ENCODE peak calls at places on chromosomes 16 and 17, in four cellular contexts. M, K, Q and C are unnamed samples.

GRCh38 chr16:81533175-81533507 is 88.5 kb downstream of the CMIP start:
- DNase-seq in M (no peak), K (no peak), Q (no peak), C (no peak)

GRCh38 chr16:381788-382717 is at the start of gene PGAP6:
- DNase-seq in M (peak; percentile 57), K (no peak), Q (peak; percentile 67), C (no peak)

GRCh38 chr16:27712251-27712711 is 162.3 kb downstream of the KATNIP start:
- DNase-seq in M (no peak), K (no peak), Q (no peak), C (no peak)

GRCh38 chr16:78783570-78784079 is 684.2 kb downstream of the WWOX start:
- DNase-seq in M (no peak), K (no peak), Q (no peak), C (no peak)

GRCh38 chr16:47695746-47696145 is 234.6 kb downstream of the PHKB start:
- DNase-seq in M (no peak), K (no peak), Q (no peak), C (no peak)

GRCh38 chr16:72722552-72722951 is 325.4 kb downstream of the ZFHX3 start:
- DNase-seq in M (peak; percentile 67), K (no peak), Q (peak; percentile 23), C (no peak)

GRCh38 chr16:80948886-80949502 is 57.7 kb downstream of the CMC2 start:
- DNase-seq in M (peak; percentile 82), K (peak; percentile 62), Q (peak; percentile 81), C (peak; percentile 17)

GRCh38 chr17:60745544-60745943 is 67.9 kb downstream of the BCAS3 start:
- DNase-seq in M (no peak), K (no peak), Q (no peak), C (peak; percentile 22)

GRCh38 chr16:68190745-68191510 is 45.0 kb downstream of the ESRP2 start:
- DNase-seq in M (no peak), K (peak; percentile 32), Q (no peak), C (no peak)

GRCh38 chr16:84175351-84176081 is 11.3 kb downstream of the TAF1C start:
- DNase-seq in M (peak; percentile 62), K (peak; percentile 65), Q (peak; percentile 76), C (no peak)
- TF ChIP-seq HMGXB4 in M (no peak), K (no peak), Q (no peak), C (no peak)

GRCh38 chr17:2084766-2085647 is 30.1 kb downstream of the HIC1 start:
- DNase-seq in M (no peak), K (peak; percentile 41), Q (no peak), C (no peak)
- TF ChIP-seq HMGXB4 in M (no peak), K (no peak), Q (no peak), C (no peak)

GRCh38 chr17:9024497-9024896 is 3.2 kb downstream of the NTN1 start:
- DNase-seq in M (peak; percentile 37), K (no peak), Q (no peak), C (no peak)
- TF ChIP-seq HMGXB4 in M (no peak), K (no peak), Q (no peak), C (no peak)

GRCh38 chr16:85138073-85138824 is 26.0 kb upstream of the CIBAR2 start:
- DNase-seq in M (no peak), K (no peak), Q (no peak), C (no peak)

GRCh38 chr16:85136705-85137322 is 24.5 kb upstream of the CIBAR2 start:
- DNase-seq in M (no peak), K (peak; percentile 95), Q (no peak), C (peak; percentile 38)

GRCh38 chr16:85138825-85139627 is 26.8 kb upstream of the CIBAR2 start:
- DNase-seq in M (no peak), K (no peak), Q (no peak), C (no peak)

GRCh38 chr16:85136213-85136704 is 24.0 kb upstream of the CIBAR2 start:
- DNase-seq in M (no peak), K (no peak), Q (peak; percentile 27), C (no peak)

GRCh38 chr16:85137323-85138072 is 25.2 kb upstream of the CIBAR2 start:
- DNase-seq in M (no peak), K (peak; percentile 87), Q (peak; percentile 51), C (peak; percentile 42)
- TF ChIP-seq HMGXB4 in M (no peak), K (no peak), Q (no peak), C (no peak)

DNA sequence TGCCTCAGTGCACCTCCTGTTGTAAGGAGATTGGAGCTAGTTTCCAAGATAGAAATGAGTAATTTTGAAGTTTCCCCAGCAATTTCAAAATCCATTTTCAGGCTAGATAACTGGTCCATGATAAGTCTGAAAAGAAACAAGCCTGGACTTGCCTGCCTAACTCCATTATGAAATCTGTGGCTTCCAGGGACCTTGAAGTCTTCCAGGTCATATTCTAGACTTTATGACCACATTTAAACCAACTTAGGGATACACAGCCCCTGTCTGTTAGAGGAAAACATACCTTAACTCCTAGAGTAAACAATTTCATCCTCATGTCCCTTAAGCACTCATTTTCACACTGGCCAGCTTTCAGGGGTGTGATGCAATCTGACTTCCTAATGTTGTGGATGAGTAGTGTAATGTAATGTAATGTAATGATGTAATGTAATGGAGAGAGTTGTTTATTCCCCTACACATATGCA is 96.7 kb upstream of the FAM20A start:
- DNase-seq in M (no peak), K (peak; percentile 14), Q (no peak), C (no peak)
- TF ChIP-seq HMGXB4 in M (no peak), K (no peak), Q (no peak), C (no peak)

GRCh38 chr17:58265902-58266875 is 14.5 kb downstream of the MPO start:
- DNase-seq in M (no peak), K (no peak), Q (no peak), C (no peak)
- TF ChIP-seq HMGXB4 in M (no peak), K (no peak), Q (no peak), C (no peak)

DNA sequence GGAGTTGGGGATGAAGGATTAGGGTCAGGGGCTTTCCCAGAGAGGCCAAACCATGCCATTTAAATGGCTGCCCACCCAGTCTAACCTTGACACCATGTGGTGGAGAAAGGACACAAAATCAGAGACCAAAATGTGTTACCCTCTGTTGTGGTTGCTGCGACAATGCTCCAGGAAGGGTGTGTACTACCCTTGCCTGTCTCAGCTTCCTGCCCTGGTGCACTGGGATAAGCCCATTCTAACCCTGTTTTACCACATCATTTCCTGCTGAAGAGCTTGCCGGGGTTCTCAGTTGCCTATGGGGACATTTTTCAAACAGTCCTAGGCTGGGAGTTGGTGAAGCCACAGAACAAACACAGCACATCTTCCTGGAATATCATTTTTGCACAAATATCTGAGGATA is 4.9 kb downstream of the OR4D1 start:
- DNase-seq in M (no peak), K (no peak), Q (no peak), C (no peak)
- TF ChIP-seq HMGXB4 in M (no peak), K (no peak), Q (no peak), C (no peak)

GRCh38 chr17:65509032-65509431 is 52.4 kb downstream of the AXIN2 start:
- DNase-seq in M (no peak), K (no peak), Q (no peak), C (no peak)

GRCh38 chr17:65503557-65503956 is 57.9 kb downstream of the AXIN2 start:
- DNase-seq in M (no peak), K (no peak), Q (no peak), C (no peak)

GRCh38 chr17:65498831-65499230 is 62.6 kb downstream of the AXIN2 start:
- DNase-seq in M (no peak), K (no peak), Q (no peak), C (no peak)

DNA sequence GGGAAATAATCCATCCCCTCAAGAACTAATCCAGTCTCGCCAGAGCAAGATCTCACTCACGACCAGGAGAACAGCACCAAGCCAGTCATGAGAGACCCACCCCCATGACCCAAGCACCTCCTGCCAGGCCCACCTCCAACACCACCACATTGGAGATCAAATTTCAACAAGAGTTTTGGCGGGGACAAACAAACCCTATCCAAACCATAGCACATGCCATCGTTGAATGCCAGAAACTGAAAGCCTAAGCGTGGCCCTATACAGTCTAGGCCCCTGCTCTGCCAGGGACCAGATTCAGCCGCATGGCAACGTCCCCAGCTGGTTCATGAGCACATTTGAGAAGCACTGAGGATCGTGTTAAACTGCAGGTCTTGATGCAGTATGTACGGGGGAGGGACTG is 57.3 kb downstream of the AXIN2 start:
- DNase-seq in M (no peak), K (no peak), Q (no peak), C (no peak)
- TF ChIP-seq HMGXB4 in M (no peak), K (no peak), Q (no peak), C (no peak)